ENCODE peak calls at places on chromosomes 12 and 14, in ten cellular contexts. S, B, Z, I, W, J, L, X, N and C are unnamed samples.

GRCh38 chr12:26658991-26659390 is 174.0 kb downstream of the ITPR2 start:
- DNase-seq in W (peak), Z (no peak), S (no peak), B (no peak), X (no peak), L (no peak), I (no peak), J (peak), N (no peak), C (no peak)

GRCh38 chr14:92942976-92943710 is 20.2 kb downstream of the CHGA start:
- DNase-seq in W (no peak), J (no peak), X (no peak), L (no peak), S (no peak), N (no peak), Z (no peak), B (no peak), I (no peak), C (no peak)

GRCh38 chr12:62840311-62840710 is 94.6 kb downstream of the PPM1H start:
- DNase-seq in B (no peak), S (no peak), X (no peak), N (no peak), L (no peak), J (no peak), I (no peak), W (peak), Z (no peak), C (no peak)

GRCh38 chr12:15346488-15346887 is 24.2 kb downstream of the PTPRO start:
- DNase-seq in X (no peak), J (no peak), W (no peak), S (peak), N (no peak), B (no peak), L (no peak), I (no peak), Z (no peak), C (no peak)

GRCh38 chr12:50925342-50925651 is 27.0 kb upstream of the HIGD1C start:
- DNase-seq in B (no peak), I (no peak), J (no peak), Z (peak), L (no peak), N (no peak), S (no peak), X (no peak), W (no peak), C (no peak)

GRCh38 chr12:92419201-92419600 is 273.6 kb upstream of the BTG1 start:
- DNase-seq in N (no peak), S (no peak), Z (no peak), I (no peak), B (no peak), X (no peak), W (no peak), L (peak), J (no peak), C (no peak)

GRCh38 chr12:42213954-42214426 is 24.1 kb downstream of the YAF2 start:
- DNase-seq in S (no peak), L (no peak), X (no peak), B (no peak), J (no peak), W (peak), N (no peak), Z (peak), I (no peak), C (no peak)

GRCh38 chr14:55136868-55137785 is 8.1 kb downstream of the LGALS3 start:
- DNase-seq in J (peak), W (peak), L (peak), B (no peak), X (no peak), I (peak), N (no peak), S (no peak), Z (peak), C (no peak)

GRCh38 chr14:53355581-53356112 is 202.5 kb upstream of the DDHD1 start:
- DNase-seq in J (no peak), X (peak), S (no peak), W (peak), L (no peak), N (peak), I (no peak), Z (no peak), B (no peak), C (peak)

GRCh38 chr12:52058631-52059324 is 7.5 kb downstream of the NR4A1 start:
- DNase-seq in B (peak), W (no peak), J (no peak), X (no peak), N (no peak), I (peak), Z (no peak), L (no peak), S (no peak), C (no peak)

GRCh38 chr14:97262336-97262735 is 465.2 kb downstream of the VRK1 start:
- DNase-seq in Z (no peak), N (no peak), W (no peak), J (no peak), I (no peak), X (no peak), B (no peak), S (no peak), L (no peak), C (no peak)

GRCh38 chr12:27176765-27177164 is 67.3 kb upstream of the STK38L start:
- DNase-seq in L (no peak), Z (no peak), W (peak), S (peak), B (no peak), X (no peak), J (no peak), N (no peak), I (no peak), C (no peak)

GRCh38 chr12:113831486-113831885 is 134.6 kb downstream of the RBM19 start:
- DNase-seq in L (no peak), S (no peak), I (no peak), X (no peak), Z (no peak), B (no peak), J (no peak), N (no peak), W (no peak), C (no peak)

GRCh38 chr14:64387738-64388532 is at the start of gene MTHFD1:
- DNase-seq in I (peak), L (peak), J (peak), X (peak), W (peak), S (peak), Z (peak), N (peak), B (peak), C (peak)

GRCh38 chr14:53668861-53669260 is 287.8 kb downstream of the BMP4 start:
- DNase-seq in I (no peak), Z (no peak), W (peak), S (no peak), J (peak), L (no peak), B (no peak), X (no peak), N (no peak), C (no peak)

GRCh38 chr14:53006931-53007330 is 56.1 kb upstream of the FERMT2 start:
- DNase-seq in Z (no peak), I (no peak), J (no peak), N (no peak), W (no peak), X (no peak), S (no peak), L (no peak), B (no peak), C (no peak)

GRCh38 chr12:123889848-123890535 is 82.6 kb downstream of the CCDC92 start:
- DNase-seq in W (no peak), I (peak), Z (no peak), B (no peak), S (no peak), N (no peak), X (no peak), L (no peak), J (no peak), C (no peak)

GRCh38 chr12:66683073-66683472 is 4.2 kb upstream of the GRIP1 start:
- DNase-seq in J (no peak), L (no peak), W (no peak), I (no peak), S (no peak), B (no peak), X (no peak), N (no peak), Z (no peak), C (no peak)